ENCODE peak calls at places on chromosomes 4 and X, in five cellular contexts. Q is thoracic aorta, J is GM12878, Z is cardiac muscle cell, B is spleen. K is an unnamed sample.

GRCh38 chr4:101104264-101105052 is 242.9 kb downstream of the PPP3CA start:
- DNase-seq in Q (no peak), J (no peak), Z (no peak), B (no peak), K (no peak)

GRCh38 chr4:37666625-37667071 is 19.5 kb downstream of the RELL1 start:
- DNase-seq in Q (peak; percentile 15), J (no peak), Z (no peak), B (no peak), K (peak; percentile 57)

GRCh38 chr4:107740950-107741701 is 21.1 kb upstream of the PAPSS1 start:
- DNase-seq in Q (no peak), J (no peak), Z (no peak), B (no peak), K (no peak)

GRCh38 chr4:15655223-15656037 is at the start of gene FBXL5:
- DNase-seq in Q (peak; percentile 16), J (peak; percentile 36), Z (peak; percentile 92), B (peak; percentile 96), K (peak; percentile 63)

GRCh38 chrX:120840826-120841225 is 34.8 kb downstream of the CT47B1 start:
- DNase-seq in Q (no peak), J (no peak), Z (no peak), B (no peak), K (no peak)

GRCh38 chr4:102392033-102392744 is 46.9 kb upstream of the SLC39A8 start:
- DNase-seq in Q (no peak), J (no peak), Z (no peak), B (no peak), K (no peak)

GRCh38 chr4:142358656-142359055 is 487.4 kb downstream of the INPP4B start:
- DNase-seq in Q (no peak), J (no peak), Z (peak; percentile 69), B (no peak), K (no peak)

GRCh38 chr4:149176019-149176418 is 639.6 kb downstream of the IQCM start:
- DNase-seq in Q (no peak), J (no peak), Z (no peak), B (no peak), K (no peak)

GRCh38 chr4:151766691-151767090 is 5.9 kb upstream of the GATB start:
- DNase-seq in Q (no peak), J (no peak), Z (no peak), B (no peak), K (no peak)

GRCh38 chrX:68462653-68463052 is 29.4 kb upstream of the OPHN1 start:
- DNase-seq in Q (no peak), J (no peak), Z (peak; percentile 29), B (no peak), K (no peak)

GRCh38 chr4:21888195-21888976 is 60.2 kb downstream of the KCNIP4 start:
- DNase-seq in Q (no peak), J (no peak), Z (no peak), B (no peak), K (peak; percentile 65)

GRCh38 chr4:86048426-86048825 is 311.4 kb downstream of the MAPK10 start:
- DNase-seq in Q (no peak), J (no peak), Z (no peak), B (no peak), K (no peak)

GRCh38 chrX:134692990-134693389 is 34.7 kb upstream of the PLAC1 start:
- DNase-seq in Q (no peak), J (no peak), Z (no peak), B (no peak), K (no peak)

DNA sequence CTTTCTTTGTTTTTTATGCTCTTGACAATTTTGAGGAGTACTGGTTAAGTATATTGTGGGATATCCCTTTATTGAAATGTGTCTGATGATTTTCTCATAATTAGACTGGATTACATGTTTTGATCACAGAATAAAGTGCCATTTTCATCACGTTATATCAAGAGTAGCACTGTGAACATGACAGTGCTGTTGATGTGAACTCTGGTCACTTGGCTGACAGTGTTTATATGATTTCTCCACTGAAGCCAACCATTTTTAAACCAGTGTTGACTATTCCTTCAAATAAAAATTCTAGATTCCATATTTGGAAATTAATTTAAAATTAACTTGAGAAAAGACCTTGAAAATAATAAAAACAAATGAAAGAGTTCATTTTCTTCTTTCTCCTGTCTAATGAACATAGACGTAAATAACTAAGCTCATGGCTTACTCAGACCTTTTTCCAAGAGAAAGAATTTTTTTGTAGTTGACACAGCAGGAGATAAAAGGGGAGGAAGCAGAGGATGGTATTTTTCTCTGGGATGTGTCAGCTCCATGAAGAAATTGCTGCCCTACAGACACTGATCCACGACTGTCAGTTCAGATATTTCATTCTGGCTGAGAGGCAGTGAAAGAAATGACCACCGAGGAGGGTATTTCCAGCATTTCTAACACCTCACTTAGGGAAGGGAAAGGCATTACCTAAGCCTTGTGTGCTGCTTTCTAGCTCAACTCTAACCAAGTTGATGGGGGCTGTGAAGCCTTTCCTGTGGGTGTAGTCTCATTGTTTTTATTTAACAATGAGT is 150.9 kb upstream of the ANK2 start:
- DNase-seq in Q (no peak), J (no peak), Z (no peak), B (no peak), K (no peak)
- H3K4me1 ChIP-seq in Q (no peaks in the 10 kb centered on the region), J (no peaks in the 10 kb centered on the region), Z (peaks cover 3% of the 10 kb centered on the region), B (no peaks in the 10 kb centered on the region), K (no peaks in the 10 kb centered on the region)

GRCh38 chrX:21991504-21991903 is 40.6 kb upstream of the PHEX start:
- DNase-seq in Q (no peak), J (no peak), Z (no peak), B (no peak), K (no peak)
- H3K4me1 ChIP-seq in Q (no peaks in the 10 kb centered on the region), J (peaks cover 16% of the 10 kb centered on the region), Z (peaks cover 17% of the 10 kb centered on the region), B (peaks cover 3% of the 10 kb centered on the region), K (no peaks in the 10 kb centered on the region)

GRCh38 chr4:119873132-119873531 is 193.5 kb downstream of the MAD2L1 start:
- DNase-seq in Q (no peak), J (no peak), Z (no peak), B (no peak), K (no peak)

GRCh38 chr4:119872344-119873031 is 194.2 kb downstream of the MAD2L1 start:
- DNase-seq in Q (no peak), J (no peak), Z (no peak), B (no peak), K (no peak)

GRCh38 chr4:119865789-119866188 is 200.9 kb downstream of the MAD2L1 start:
- DNase-seq in Q (no peak), J (no peak), Z (no peak), B (no peak), K (no peak)

GRCh38 chr4:119873794-119874325 is 192.8 kb downstream of the MAD2L1 start:
- DNase-seq in Q (no peak), J (no peak), Z (no peak), B (no peak), K (no peak)

GRCh38 chr4:119870868-119871267 is 195.8 kb downstream of the MAD2L1 start:
- DNase-seq in Q (no peak), J (no peak), Z (no peak), B (no peak), K (no peak)
- H3K4me1 ChIP-seq in Q (peaks cover 21% of the 10 kb centered on the region), J (no peaks in the 10 kb centered on the region), Z (no peaks in the 10 kb centered on the region), B (no peaks in the 10 kb centered on the region), K (no peaks in the 10 kb centered on the region)

GRCh38 chrX:54044877-54045328 is 630 bp upstream of the PHF8 start:
- DNase-seq in Q (no peak), J (peak; percentile 4), Z (no peak), B (no peak), K (no peak)
- H3K4me1 ChIP-seq in Q (no peaks in the 10 kb centered on the region), J (peaks cover 4% of the 10 kb centered on the region), Z (peaks cover 5% of the 10 kb centered on the region), B (peaks cover 8% of the 10 kb centered on the region), K (peaks cover 6% of the 10 kb centered on the region)

DNA sequence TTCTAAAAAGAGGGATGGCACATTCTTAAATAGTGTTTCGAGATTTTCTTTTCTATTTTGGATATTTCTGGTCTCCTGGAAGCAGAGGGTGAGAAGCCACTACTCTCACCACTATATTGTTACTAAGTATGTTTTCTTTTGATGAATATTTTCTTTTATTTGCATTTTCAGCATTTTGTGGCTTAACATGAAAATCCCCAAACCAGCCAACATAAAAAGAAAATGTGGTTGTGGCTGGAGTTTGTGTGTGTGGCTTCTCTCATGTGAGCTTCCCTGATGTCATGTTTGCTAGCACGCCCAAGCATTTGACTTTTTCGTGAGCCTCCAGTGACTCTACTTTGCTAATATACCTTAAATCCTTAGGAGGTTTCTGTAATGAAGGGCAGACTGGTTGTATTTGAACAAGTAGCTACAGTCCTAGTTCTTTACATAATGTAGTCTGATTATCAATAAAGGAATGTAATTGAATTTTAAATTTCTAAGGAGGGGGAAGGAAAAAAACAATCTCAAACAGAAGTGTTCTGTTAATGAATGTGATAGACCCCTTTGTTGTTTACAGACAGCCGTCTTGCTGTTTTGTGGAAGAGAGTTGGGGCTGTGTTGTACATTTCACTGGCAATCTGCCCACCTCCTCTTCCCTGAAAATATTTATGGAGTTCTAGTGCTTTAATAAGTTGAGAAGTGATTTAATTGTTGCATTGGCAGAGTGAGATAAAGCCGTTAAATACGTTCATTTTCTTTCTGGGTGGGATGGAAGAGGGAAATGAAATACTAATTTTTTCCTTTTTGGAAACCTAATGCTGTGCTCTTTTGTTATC is 114.6 kb downstream of the ARHGAP10 start:
- DNase-seq in Q (no peak), J (peak; percentile 77), Z (no peak), B (no peak), K (peak; percentile 35)
- H3K4me1 ChIP-seq in Q (peaks cover 24% of the 10 kb centered on the region), J (peaks cover 18% of the 10 kb centered on the region), Z (no peaks in the 10 kb centered on the region), B (no peaks in the 10 kb centered on the region), K (peaks cover 26% of the 10 kb centered on the region)

DNA sequence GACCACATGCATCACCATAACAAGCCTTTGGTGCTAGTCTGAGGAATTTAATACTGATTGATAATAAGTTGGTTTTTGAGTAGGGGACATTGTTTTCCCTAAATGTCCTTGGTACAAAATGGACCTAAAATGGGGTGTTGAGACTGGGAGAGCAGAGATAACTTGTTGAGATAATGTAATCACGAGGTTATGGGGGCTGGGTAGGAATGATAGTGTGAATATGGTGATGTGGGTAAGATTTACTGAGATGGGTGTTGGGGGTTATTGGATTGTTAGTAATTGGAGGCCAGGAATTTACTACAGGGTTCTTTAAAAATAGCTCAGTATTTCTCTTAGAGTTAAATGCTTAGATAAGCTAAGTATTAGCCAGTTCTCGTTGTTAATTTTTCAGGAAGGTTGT is 3.9 kb downstream of the BMP2K start:
- DNase-seq in Q (no peak), J (no peak), Z (no peak), B (no peak), K (no peak)
- H3K4me1 ChIP-seq in Q (peaks cover 9% of the 10 kb centered on the region), J (peaks cover 5% of the 10 kb centered on the region), Z (peaks cover 39% of the 10 kb centered on the region), B (peaks cover 72% of the 10 kb centered on the region), K (peaks cover 25% of the 10 kb centered on the region)

GRCh38 chr4:73865697-73866096 is 3.5 kb upstream of the CXCL1 start:
- DNase-seq in Q (no peak), J (no peak), Z (no peak), B (no peak), K (no peak)
- H3K4me1 ChIP-seq in Q (no peaks in the 10 kb centered on the region), J (no peaks in the 10 kb centered on the region), Z (no peaks in the 10 kb centered on the region), B (no peaks in the 10 kb centered on the region), K (peaks cover 21% of the 10 kb centered on the region)

GRCh38 chr4:1770791-1771231 is 22.3 kb upstream of the FGFR3 start:
- DNase-seq in Q (no peak), J (no peak), Z (no peak), B (no peak), K (no peak)

GRCh38 chr4:1767770-1768366 is 25.2 kb upstream of the FGFR3 start:
- DNase-seq in Q (no peak), J (no peak), Z (peak; percentile 52), B (no peak), K (no peak)

GRCh38 chr4:1770245-1770644 is 22.8 kb upstream of the FGFR3 start:
- DNase-seq in Q (no peak), J (no peak), Z (no peak), B (no peak), K (no peak)

GRCh38 chr4:1768367-1769034 is 24.6 kb upstream of the FGFR3 start:
- DNase-seq in Q (no peak), J (no peak), Z (no peak), B (no peak), K (no peak)

GRCh38 chr4:1769692-1770091 is 23.4 kb upstream of the FGFR3 start:
- DNase-seq in Q (no peak), J (no peak), Z (no peak), B (no peak), K (no peak)
- H3K4me1 ChIP-seq in Q (no peaks in the 10 kb centered on the region), J (peaks cover 9% of the 10 kb centered on the region), Z (peaks cover 24% of the 10 kb centered on the region), B (peaks cover 16% of the 10 kb centered on the region), K (no peaks in the 10 kb centered on the region)

GRCh38 chr4:76212301-76212700 is 1.3 kb downstream of the SCARB2 start:
- DNase-seq in Q (no peak), J (no peak), Z (no peak), B (no peak), K (peak; percentile 6)
- H3K4me1 ChIP-seq in Q (peaks cover 44% of the 10 kb centered on the region), J (peaks cover 21% of the 10 kb centered on the region), Z (peaks cover 23% of the 10 kb centered on the region), B (peaks cover 69% of the 10 kb centered on the region), K (peaks cover 35% of the 10 kb centered on the region)

K was measured in SJSA1.